ENCODE peak calls at places on chromosomes 12 and 14, in four cellular contexts. O is C1 segment of cervical spinal cord, C is hypothalamus, V is NCI-H2081. Z is an unnamed sample.

GRCh38 chr14:73784065-73784987 is 67.3 kb upstream of the PTGR2 start:
- DNase-seq in O (no peak), C (no peak), V (no peak), Z (no peak)

GRCh38 chr14:76953196-76953945 is 75.1 kb downstream of the IRF2BPL start:
- DNase-seq in O (peak), C (no peak), V (no peak), Z (no peak)

GRCh38 chr14:61553730-61554641 is 141.3 kb upstream of the HIF1A start:
- DNase-seq in O (no peak), C (no peak), V (no peak), Z (no peak)

GRCh38 chr14:91870001-91870400 is 2.7 kb upstream of the TC2N start:
- DNase-seq in O (no peak), C (no peak), V (peak), Z (no peak)

GRCh38 chr14:95045255-95045701 is 112.1 kb downstream of the DICER1 start:
- DNase-seq in O (no peak), C (no peak), V (no peak), Z (no peak)

GRCh38 chr12:57166971-57167371 is 19.6 kb upstream of the LRP1-AS start:
- DNase-seq in O (no peak), C (no peak), V (no peak), Z (no peak)

GRCh38 chr14:101865288-101865687 is 99.1 kb upstream of the DYNC1H1 start:
- DNase-seq in O (no peak), C (no peak), V (no peak), Z (no peak)

GRCh38 chr12:90111646-90112565 is 403.3 kb upstream of the ATP2B1 start:
- DNase-seq in O (no peak), C (no peak), V (peak), Z (no peak)

GRCh38 chr12:110084314-110085015 is 36.1 kb upstream of the C12orf76 start:
- DNase-seq in O (no peak), C (no peak), V (no peak), Z (no peak)

GRCh38 chr12:12717586-12718381 is 616 bp downstream of the CDKN1B start:
- DNase-seq in O (no peak), C (no peak), V (peak), Z (no peak)

GRCh38 chr12:22286569-22286968 is 47.9 kb downstream of the ST8SIA1 start:
- DNase-seq in O (no peak), C (no peak), V (no peak), Z (no peak)

GRCh38 chr12:48185181-48185919 is 1.9 kb downstream of the CCDC184 start:
- DNase-seq in O (no peak), C (no peak), V (no peak), Z (peak)

GRCh38 chr14:94088516-94088915 is 7.4 kb downstream of the IFI27L1 start:
- DNase-seq in O (no peak), C (no peak), V (no peak), Z (no peak)

GRCh38 chr14:21557084-21557901 is 22.6 kb downstream of the OR10G3 start:
- DNase-seq in O (peak), C (peak), V (peak), Z (no peak)

GRCh38 chr14:76834296-76834695 is 8.1 kb downstream of the LRRC74A start:
- DNase-seq in O (no peak), C (no peak), V (no peak), Z (no peak)

GRCh38 chr12:47736877-47737676 is 11.8 kb upstream of the ENDOU start:
- DNase-seq in O (peak), C (peak), V (no peak), Z (peak)

GRCh38 chr12:12357697-12358476 is 1.0 kb downstream of the BORCS5 start:
- DNase-seq in O (no peak), C (no peak), V (peak), Z (no peak)

GRCh38 chr14:65222434-65222833 is 120.1 kb upstream of the MAX start:
- DNase-seq in O (peak), C (no peak), V (peak), Z (peak)

GRCh38 chr14:35878272-35879140 is 52.4 kb downstream of the BRMS1L start:
- DNase-seq in O (no peak), C (no peak), V (no peak), Z (no peak)

GRCh38 chr12:41174602-41175001 is 13.5 kb upstream of the PDZRN4 start:
- DNase-seq in O (no peak), C (no peak), V (no peak), Z (no peak)

GRCh38 chr12:111248981-111249380 is 119.9 kb downstream of the PHETA1 start:
- DNase-seq in O (no peak), C (no peak), V (no peak), Z (no peak)

GRCh38 chr12:112178796-112179195 is 53.4 kb downstream of the TRAFD1 start:
- DNase-seq in O (no peak), C (no peak), V (no peak), Z (no peak)

GRCh38 chr12:117350140-117350539 is 11.3 kb downstream of the NOS1 start:
- DNase-seq in O (no peak), C (no peak), V (no peak), Z (no peak)

GRCh38 chr14:23153891-23154796 is 29.3 kb downstream of the SLC7A8 start:
- DNase-seq in O (peak), C (no peak), V (no peak), Z (peak)

GRCh38 chr12:12477532-12477890 is 85.2 kb downstream of the DUSP16 start:
- DNase-seq in O (no peak), C (no peak), V (no peak), Z (no peak)

GRCh38 chr14:49942090-49942489 is 49.2 kb downstream of the ARF6 start:
- DNase-seq in O (no peak), C (no peak), V (no peak), Z (no peak)

GRCh38 chr12:7937867-7938506 is 2.0 kb upstream of the SLC2A3 start:
- DNase-seq in O (no peak), C (no peak), V (no peak), Z (no peak)